ENCODE peak calls at places on chromosome 11, in four cellular contexts. W is fibroblast of lung, R is cardiac fibroblast, A is AG09319. I is an unnamed sample.

GRCh38 chr11:125425601-125426000 is 70.5 kb downstream of the FEZ1 start:
- DNase-seq in R (no peak), A (no peak), W (no peak), I (no peak)

GRCh38 chr11:111554532-111554931 is 14.0 kb downstream of the LAYN start:
- DNase-seq in W (no peak), R (no peak), A (no peak), I (peak; percentile 38)

GRCh38 chr11:43751726-43752125 is 71.2 kb downstream of the HSD17B12 start:
- DNase-seq in A (no peak), W (no peak), R (no peak), I (no peak)

GRCh38 chr11:106012744-106013143 is 9.3 kb downstream of the MSANTD4 start:
- DNase-seq in R (peak; percentile 62), A (no peak), W (peak; percentile 91), I (peak; percentile 32)

GRCh38 chr11:130634981-130635473 is 186.6 kb downstream of the ADAMTS15 start:
- DNase-seq in W (peak; percentile 75), R (peak; percentile 51), A (no peak), I (peak; percentile 87)

GRCh38 chr11:14109742-14110141 is 147.2 kb downstream of the SPON1 start:
- DNase-seq in W (no peak), A (no peak), R (no peak), I (no peak)

GRCh38 chr11:78030429-78031325 is 7.6 kb upstream of the KCTD14 start:
- DNase-seq in R (peak; percentile 92), A (no peak), W (peak; percentile 70), I (peak; percentile 84)

GRCh38 chr11:46272816-46273427 is 4.5 kb upstream of the CREB3L1 start:
- DNase-seq in W (peak; percentile 83), A (no peak), R (peak; percentile 83), I (peak; percentile 44)

GRCh38 chr11:126400019-126400962 is 44.8 kb downstream of the ST3GAL4 start:
- DNase-seq in R (no peak), A (no peak), W (no peak), I (no peak)

GRCh38 chr11:57387284-57388030 is 3.0 kb downstream of the PRG2 start:
- DNase-seq in R (peak; percentile 62), W (no peak), A (no peak), I (no peak)

GRCh38 chr11:33889821-33890378 is 2.0 kb downstream of the LMO2 start:
- DNase-seq in W (no peak), R (no peak), A (no peak), I (no peak)

GRCh38 chr11:5043385-5043784 is 2.9 kb upstream of the OR52J3 start:
- DNase-seq in R (no peak), A (no peak), W (no peak), I (peak; percentile 50)

GRCh38 chr11:36027731-36028130 is 83.9 kb downstream of the LDLRAD3 start:
- DNase-seq in A (no peak), W (no peak), R (peak; percentile 43), I (no peak)

GRCh38 chr11:64150481-64151239 is 15.3 kb downstream of the MACROD1 start:
- DNase-seq in R (no peak), A (no peak), W (no peak), I (no peak)

GRCh38 chr11:111438846-111439520 is 59.9 kb upstream of the POU2AF1 start:
- DNase-seq in A (no peak), R (no peak), W (no peak), I (no peak)

GRCh38 chr11:29527391-29527936 is 489.4 kb downstream of the KCNA4 start:
- DNase-seq in W (peak; percentile 80), A (no peak), R (peak; percentile 93), I (peak; percentile 93)

GRCh38 chr11:3782963-3783362 is 14.4 kb downstream of the NUP98 start:
- DNase-seq in A (no peak), R (no peak), W (no peak), I (no peak)

GRCh38 chr11:113528982-113529381 is 53.8 kb upstream of the DRD2 start:
- DNase-seq in R (peak; percentile 22), A (no peak), W (peak; percentile 69), I (peak; percentile 61)

GRCh38 chr11:3056296-3057068 is 741 bp downstream of the CARS1 start:
- DNase-seq in R (peak; percentile 18), A (no peak), W (no peak), I (peak; percentile 33)

GRCh38 chr11:57237204-57237681 is at the start of gene APLNR:
- DNase-seq in W (no peak), R (no peak), A (no peak), I (no peak)

GRCh38 chr11:73585834-73586575 is 11.9 kb downstream of the FAM168A start:
- DNase-seq in A (no peak), W (peak; percentile 75), R (no peak), I (no peak)

GRCh38 chr11:115496892-115497291 is 7.3 kb downstream of the CADM1 start:
- DNase-seq in R (no peak), A (no peak), W (peak; percentile 68), I (no peak)

GRCh38 chr11:132242662-132243061 is 872.2 kb downstream of the NTM start:
- DNase-seq in A (no peak), W (no peak), R (no peak), I (no peak)

GRCh38 chr11:126890561-126890960 is 110.0 kb downstream of the KIRREL3 start:
- DNase-seq in A (no peak), R (no peak), W (no peak), I (no peak)

GRCh38 chr11:24734742-24735141 is 237.9 kb downstream of the LUZP2 start:
- DNase-seq in W (no peak), R (no peak), A (no peak), I (no peak)

GRCh38 chr11:43341159-43341558 is 17.6 kb upstream of the TTC17 start:
- DNase-seq in A (no peak), W (no peak), R (no peak), I (no peak)

GRCh38 chr11:32071811-32072210 is 19.1 kb upstream of the RCN1 start:
- DNase-seq in R (peak; percentile 66), W (peak; percentile 84), A (no peak), I (peak; percentile 57)

GRCh38 chr11:84634309-84634708 is 992.8 kb downstream of the DLG2 start:
- DNase-seq in A (no peak), W (no peak), R (no peak), I (no peak)

GRCh38 chr11:119518746-119519382 is 95.9 kb upstream of the THY1 start:
- DNase-seq in A (no peak), R (peak; percentile 42), W (peak; percentile 58), I (peak; percentile 62)

GRCh38 chr11:131749100-131749499 is 378.7 kb downstream of the NTM start:
- DNase-seq in R (peak; percentile 94), A (peak; percentile 41), W (peak; percentile 98), I (no peak)

GRCh38 chr11:17812286-17813187 is 78.0 kb downstream of the KCNC1 start:
- DNase-seq in A (no peak), R (no peak), W (no peak), I (no peak)

DNA sequence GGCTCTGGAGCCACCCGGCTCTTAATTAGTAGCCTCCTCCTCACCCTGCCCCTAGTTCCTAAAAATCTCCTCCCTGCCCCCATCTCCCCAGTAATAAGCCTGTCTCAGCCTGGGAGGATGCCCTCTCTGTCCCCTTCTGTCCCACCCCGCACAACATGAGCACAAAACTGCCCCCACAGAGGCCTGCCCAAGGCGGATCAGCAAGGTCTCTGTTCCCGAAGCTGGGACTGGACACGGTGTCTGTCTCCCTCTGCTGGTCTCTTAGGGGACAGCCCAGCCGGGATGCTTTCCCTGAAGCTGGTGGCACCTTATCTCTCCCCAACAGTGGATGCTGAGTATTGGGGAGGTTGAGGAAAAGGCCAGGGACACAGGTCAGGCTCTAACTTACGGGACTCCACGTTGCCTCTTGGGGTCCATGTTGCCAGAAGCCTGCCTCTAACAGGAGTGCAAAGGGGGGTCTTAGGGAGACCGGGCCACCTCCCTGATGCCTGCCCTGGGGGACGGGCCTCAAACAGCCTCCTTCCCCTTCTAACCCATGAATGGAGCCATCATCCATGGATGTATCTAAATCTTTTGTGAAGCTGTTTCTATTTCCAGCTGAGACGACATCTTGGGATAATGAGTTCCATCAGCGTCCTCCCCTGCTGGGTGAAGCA is 9.2 kb upstream of the RAD9A start:
- DNase-seq in A (no peak), W (peak; percentile 57), R (peak; percentile 82), I (peak; percentile 83)
- TF ChIP-seq CTCF in A (peak; percentile 100), W (peak; percentile 99), R (peak; percentile 100), I (peak; percentile 97)

DNA sequence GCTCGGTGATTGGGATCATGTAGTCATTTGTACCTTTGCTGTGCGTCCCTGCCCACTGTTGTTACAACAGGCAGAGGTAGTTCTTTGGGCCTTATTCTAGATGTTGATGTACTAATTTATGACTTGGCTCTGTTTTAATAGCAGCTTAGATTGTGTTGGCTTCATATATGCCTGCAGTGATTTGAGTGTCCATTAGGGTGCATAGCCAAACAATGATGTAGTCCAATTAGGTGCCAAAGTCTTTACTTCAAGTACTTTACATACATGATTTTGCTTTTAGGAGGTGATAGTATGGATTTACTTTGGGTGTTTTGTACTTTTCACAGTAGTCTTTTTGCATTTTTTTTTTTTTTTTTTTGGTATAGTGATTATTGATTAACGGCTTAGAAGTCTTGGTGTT is 46.4 kb downstream of the PPP6R3 start:
- DNase-seq in A (no peak), W (no peak), R (no peak), I (peak; percentile 5)
- TF ChIP-seq CTCF in A (no peak), W (no peak), R (peak; percentile 5), I (no peak)

GRCh38 chr11:102304686-102305085 is 12.6 kb upstream of the BIRC3 start:
- DNase-seq in R (no peak), W (no peak), A (no peak), I (no peak)

GRCh38 chr11:102309621-102310541 is 7.4 kb upstream of the BIRC3 start:
- DNase-seq in A (no peak), W (no peak), R (no peak), I (peak; percentile 86)

GRCh38 chr11:102305352-102306047 is 11.8 kb upstream of the BIRC3 start:
- DNase-seq in R (no peak), A (no peak), W (no peak), I (no peak)

GRCh38 chr11:102306817-102307814 is 10.2 kb upstream of the BIRC3 start:
- DNase-seq in A (no peak), R (no peak), W (peak; percentile 24), I (no peak)

DNA sequence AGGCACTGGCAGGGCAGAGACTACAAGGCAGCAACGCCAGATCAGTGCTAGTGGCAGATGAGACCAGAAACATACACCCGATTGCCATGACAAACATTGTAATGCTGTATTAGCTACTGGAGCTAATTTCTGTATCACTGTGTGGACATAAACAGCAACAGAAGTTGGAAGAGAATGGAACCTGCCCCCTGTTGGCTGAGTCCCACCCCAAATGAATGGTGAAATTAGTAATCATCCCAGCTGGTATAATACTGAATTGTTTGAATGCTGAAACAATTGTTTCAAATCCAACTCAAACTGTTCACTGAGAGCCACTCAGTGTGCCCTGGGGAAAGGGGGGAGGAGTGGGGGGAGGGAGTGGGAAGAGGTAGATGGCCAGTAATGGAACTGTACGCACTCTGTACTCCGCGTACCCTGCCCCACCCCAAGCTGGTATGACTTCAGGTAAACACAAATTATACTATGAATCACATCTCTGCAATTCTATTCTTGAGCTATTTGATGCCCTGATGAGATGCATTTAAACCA is 11.2 kb upstream of the BIRC3 start:
- DNase-seq in R (no peak), A (no peak), W (peak; percentile 29), I (peak; percentile 96)
- TF ChIP-seq CTCF in R (peak; percentile 10), A (peak; percentile 3), W (no peak), I (peak; percentile 17)

DNA sequence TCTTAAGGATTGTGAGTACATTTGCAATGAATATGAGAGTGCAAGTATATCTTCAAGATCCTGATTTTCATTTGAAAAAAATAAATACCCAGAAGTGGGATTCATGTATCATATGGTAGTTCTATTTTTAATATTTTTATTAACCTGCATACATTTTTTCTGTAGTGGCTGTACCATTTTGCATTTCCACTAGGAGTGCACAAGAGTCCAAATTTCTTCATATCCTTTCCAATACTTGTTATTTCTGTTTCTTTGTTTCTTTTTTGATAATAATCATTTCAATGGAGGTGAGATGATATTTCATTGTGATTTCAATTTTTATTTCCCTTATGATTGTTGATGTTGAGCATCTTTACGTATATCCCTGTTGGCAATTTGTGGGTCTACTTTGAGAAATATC is 759.8 kb upstream of the CNTN5 start:
- DNase-seq in A (no peak), W (no peak), R (peak; percentile 2), I (peak; percentile 14)
- TF ChIP-seq CTCF in A (no peak), W (no peak), R (peak; percentile 39), I (no peak)

I was measured in MCF 10A.